ENCODE peak calls at places on chromosome 3, in four cellular contexts. P, E, G and I are unnamed samples.

GRCh38 chr3:40920041-40920440 is 279.3 kb upstream of the CTNNB1 start:
- ATAC-seq in P (no peak), G (no peak), E (no peak), I (no peak)

GRCh38 chr3:102114264-102114979 is 265.1 kb downstream of the NFKBIZ start:
- ATAC-seq in E (no peak), G (no peak), P (peak; percentile 25), I (peak; percentile 28)

GRCh38 chr3:109678600-109678999 is 341.3 kb upstream of the DPPA4 start:
- ATAC-seq in G (peak; percentile 95), E (no peak), P (no peak), I (no peak)

GRCh38 chr3:72487078-72487765 is 361.0 kb downstream of the SHQ1 start:
- ATAC-seq in P (peak; percentile 26), G (peak; percentile 63), E (peak; percentile 94), I (peak; percentile 79)

GRCh38 chr3:138861755-138862333 is 27.1 kb upstream of the PIK3CB start:
- ATAC-seq in P (no peak), G (no peak), E (peak; percentile 7), I (no peak)

GRCh38 chr3:183313331-183313730 is 60.3 kb downstream of the B3GNT5 start:
- ATAC-seq in G (no peak), P (no peak), E (no peak), I (no peak)

GRCh38 chr3:179318876-179319275 is 4.0 kb upstream of the ZNF639 start:
- ATAC-seq in P (no peak), G (no peak), E (no peak), I (no peak)

GRCh38 chr3:4750306-4751056 is 228.8 kb upstream of the BHLHE40 start:
- ATAC-seq in E (no peak), G (peak; percentile 61), P (peak; percentile 61), I (peak; percentile 32)

GRCh38 chr3:14371573-14372474 is 30.6 kb upstream of the SLC6A6 start:
- ATAC-seq in E (peak; percentile 94), G (peak; percentile 83), P (peak; percentile 69), I (peak; percentile 58)

GRCh38 chr3:170367797-170368196 is 10.3 kb downstream of the SKIL start:
- ATAC-seq in E (no peak), P (no peak), G (no peak), I (no peak)

GRCh38 chr3:66053009-66053782 is 14.5 kb upstream of the MAGI1 start:
- ATAC-seq in E (no peak), P (peak; percentile 85), G (peak; percentile 92), I (peak; percentile 43)
- H3K27ac ChIP-seq in E (no peak overlapping the region), P (peak overlapping the region; percentile 44), G (no peak overlapping the region), I (no peak overlapping the region)

GRCh38 chr3:188003188-188004171 is 150.5 kb upstream of the LPP start:
- ATAC-seq in G (peak; percentile 91), E (no peak), P (no peak), I (no peak)

GRCh38 chr3:188010478-188010877 is 143.5 kb upstream of the LPP start:
- ATAC-seq in P (no peak), G (no peak), E (no peak), I (no peak)

GRCh38 chr3:188008582-188009213 is 145.3 kb upstream of the LPP start:
- ATAC-seq in P (no peak), E (no peak), G (no peak), I (no peak)

GRCh38 chr3:188006726-188007393 is 147.1 kb upstream of the LPP start:
- ATAC-seq in G (no peak), P (peak; percentile 75), E (peak; percentile 62), I (no peak)

DNA sequence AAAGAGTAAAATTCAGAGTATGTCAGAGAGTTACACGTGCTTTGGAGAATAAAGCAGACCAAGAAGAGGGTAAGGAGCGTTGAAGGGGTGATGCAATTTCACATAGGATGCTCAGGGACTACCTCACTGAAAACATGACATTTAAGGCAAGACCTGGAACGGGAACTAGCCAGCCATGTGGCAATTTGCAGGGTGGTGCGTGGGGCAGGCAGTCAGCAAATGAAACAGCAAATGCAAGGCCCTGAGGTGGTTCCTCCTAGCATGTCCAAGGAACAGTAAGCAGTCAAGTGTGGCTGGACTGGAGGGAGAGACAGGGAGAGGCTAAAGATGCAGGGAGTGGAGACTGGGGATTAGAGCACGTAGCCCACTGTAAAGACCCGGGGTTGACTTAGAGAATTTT is 146.1 kb upstream of the LPP start:
- ATAC-seq in G (no peak), E (no peak), P (no peak), I (no peak)
- H3K27ac ChIP-seq in G (no peak overlapping the region), E (no peak overlapping the region), P (no peak overlapping the region), I (no peak overlapping the region)

GRCh38 chr3:193560870-193561269 is 6.2 kb upstream of the ATP13A4 start:
- ATAC-seq in E (no peak), G (no peak), P (no peak), I (no peak)
- H3K27ac ChIP-seq in E (no peak overlapping the region), G (no peak overlapping the region), P (no peak overlapping the region), I (no peak overlapping the region)

GRCh38 chr3:38459499-38460048 is 5.9 kb downstream of the ACVR2B start:
- ATAC-seq in G (peak; percentile 23), P (no peak), E (no peak), I (no peak)
- H3K27ac ChIP-seq in G (peak overlapping the region; percentile 78), P (peak overlapping the region; percentile 10), E (no peak overlapping the region), I (peak overlapping the region; percentile 63)

DNA sequence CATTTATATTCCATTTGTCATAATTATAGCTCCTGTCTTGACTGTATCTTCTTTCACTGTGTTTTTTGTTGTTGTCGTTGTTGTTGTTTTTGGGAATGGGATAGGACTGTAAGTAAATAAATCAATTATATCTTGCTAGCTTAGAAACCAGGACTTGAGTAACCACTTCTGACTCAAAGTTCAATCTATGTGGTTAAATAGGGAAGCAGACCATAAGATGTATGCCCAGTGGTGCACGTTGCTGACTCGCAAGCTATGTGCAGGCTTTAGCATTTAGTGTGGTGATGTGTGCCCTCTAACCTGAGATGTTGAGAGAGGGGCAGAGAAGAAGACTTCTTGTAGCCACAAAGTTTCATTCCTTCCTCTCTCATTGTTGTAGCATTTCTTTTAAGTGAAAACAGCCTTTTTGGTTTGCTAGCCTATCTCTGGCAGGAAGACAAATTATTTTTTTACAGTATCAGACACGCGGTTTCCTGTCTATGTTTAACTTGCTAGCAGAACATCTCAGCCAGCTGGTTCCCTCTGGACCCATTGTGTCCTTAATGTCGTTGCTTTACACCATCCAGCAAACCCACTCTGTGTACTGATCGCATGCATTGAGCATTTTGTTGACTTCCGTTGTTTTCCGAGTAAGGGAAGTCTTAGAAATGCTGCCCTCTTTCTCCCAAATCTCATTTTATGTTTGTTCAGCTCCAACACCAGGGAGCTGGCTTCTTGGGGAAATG is 52.1 kb downstream of the TGFBR2 start:
- ATAC-seq in G (peak; percentile 43), P (peak; percentile 71), E (no peak), I (no peak)
- H3K27ac ChIP-seq in G (no peak overlapping the region), P (peak overlapping the region; percentile 20), E (no peak overlapping the region), I (peak overlapping the region; percentile 66)

DNA sequence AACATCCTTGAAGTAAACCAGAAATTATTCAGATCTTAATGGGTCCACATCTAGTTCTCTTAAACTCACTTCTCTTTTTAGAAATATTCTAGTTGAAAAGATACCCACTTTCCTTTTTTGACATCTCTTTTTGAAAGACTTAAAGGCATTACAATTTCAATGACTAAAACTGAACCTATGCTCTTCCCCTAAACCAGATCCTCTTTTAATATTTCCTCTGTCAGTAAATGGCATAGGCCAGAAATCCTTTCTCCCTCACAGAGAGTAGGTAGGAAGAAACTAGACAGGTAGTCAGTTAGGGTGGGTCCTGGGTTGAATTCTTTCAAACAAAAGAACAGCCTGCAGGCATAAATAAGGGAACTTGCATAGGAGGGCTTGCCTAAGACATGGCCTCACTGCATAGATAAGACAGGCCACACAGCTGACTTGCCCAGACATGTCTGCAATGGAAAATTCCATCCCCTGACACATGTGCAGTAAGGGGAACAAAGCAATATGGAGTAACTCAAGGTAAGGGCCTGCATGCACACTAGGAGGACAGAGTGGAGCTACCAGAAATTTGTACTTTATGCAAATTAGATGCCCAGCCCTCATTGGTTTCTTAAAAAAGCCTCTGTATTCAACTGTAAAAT is 23.2 kb downstream of the PLSCR5 start:
- ATAC-seq in E (no peak), P (no peak), G (no peak), I (no peak)
- H3K27ac ChIP-seq in E (no peak overlapping the region), P (no peak overlapping the region), G (no peak overlapping the region), I (no peak overlapping the region)

DNA sequence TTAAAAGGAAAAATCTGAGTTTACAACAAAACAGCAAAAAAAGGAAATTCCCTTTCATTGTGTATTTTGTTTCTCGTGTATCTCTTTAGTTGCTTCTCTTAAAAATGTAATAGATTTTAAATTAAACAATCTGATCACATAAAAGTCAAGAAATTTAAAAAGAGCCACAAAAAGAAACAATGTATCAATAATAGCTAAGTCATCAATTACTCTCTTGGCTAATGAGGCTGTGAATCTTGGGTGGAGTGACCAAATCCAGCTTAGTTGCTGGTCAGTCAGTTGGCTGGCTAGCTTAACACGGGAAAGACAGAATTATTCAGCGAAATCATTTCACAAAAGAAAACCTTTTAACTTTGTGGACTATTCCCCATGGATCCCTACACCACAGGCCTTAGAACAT is 3.2 kb downstream of the SFMBT1 start:
- ATAC-seq in P (no peak), E (no peak), G (no peak), I (no peak)
- H3K27ac ChIP-seq in P (no peak overlapping the region), E (no peak overlapping the region), G (no peak overlapping the region), I (no peak overlapping the region)

DNA sequence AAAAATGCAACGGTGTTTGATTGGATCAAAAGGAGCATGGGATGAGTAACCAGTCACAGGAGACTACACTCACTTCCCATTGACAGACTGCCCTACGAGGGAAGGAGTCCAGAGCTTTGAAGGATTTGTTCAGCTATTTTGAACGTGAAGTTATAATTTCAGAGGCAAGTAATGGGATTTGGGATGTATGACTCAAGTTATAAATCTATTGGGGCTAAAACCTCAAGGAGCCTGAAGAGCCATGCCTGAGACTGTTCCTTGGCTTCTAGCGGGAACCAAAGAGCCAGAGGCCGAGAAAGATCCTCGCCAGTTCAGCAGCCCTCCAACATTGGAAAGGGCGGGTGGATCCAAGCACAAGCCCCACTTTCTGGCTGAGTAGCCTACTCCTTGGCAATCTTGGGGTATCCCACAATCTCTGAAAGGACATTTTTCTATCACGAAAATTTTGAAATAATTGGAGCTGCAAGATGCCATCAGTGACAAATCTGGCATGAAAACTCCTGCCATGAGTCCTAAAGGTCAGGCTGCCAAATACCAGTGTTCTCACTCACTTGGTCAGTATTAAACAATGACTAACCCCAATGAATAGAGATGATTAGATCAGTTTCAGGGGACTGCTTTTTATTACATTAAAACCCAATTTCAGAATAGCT is 48.6 kb upstream of the SLCO2A1 start:
- ATAC-seq in P (no peak), G (no peak), E (no peak), I (no peak)
- H3K27ac ChIP-seq in P (no peak overlapping the region), G (no peak overlapping the region), E (no peak overlapping the region), I (no peak overlapping the region)

GRCh38 chr3:53243785-53244184 is 12.0 kb downstream of the TKT start:
- ATAC-seq in E (no peak), P (no peak), G (no peak), I (no peak)

GRCh38 chr3:53240989-53241972 is 14.5 kb downstream of the TKT start:
- ATAC-seq in E (no peak), G (peak; percentile 35), P (no peak), I (no peak)

GRCh38 chr3:53243165-53243564 is 12.7 kb downstream of the TKT start:
- ATAC-seq in G (peak; percentile 51), P (peak; percentile 38), E (no peak), I (no peak)

GRCh38 chr3:53242642-53243041 is 13.2 kb downstream of the TKT start:
- ATAC-seq in P (no peak), E (no peak), G (no peak), I (peak; percentile 46)

GRCh38 chr3:53242155-53242554 is 13.7 kb downstream of the TKT start:
- ATAC-seq in P (peak; percentile 32), G (peak; percentile 50), E (no peak), I (no peak)
- H3K27ac ChIP-seq in P (peak overlapping the region; percentile 71), G (peak overlapping the region; percentile 3), E (no peak overlapping the region), I (peak overlapping the region; percentile 62)

GRCh38 chr3:112778298-112779008 is 68.2 kb downstream of the CD200R1L start:
- ATAC-seq in E (no peak), P (no peak), G (no peak), I (peak; percentile 44)
- H3K27ac ChIP-seq in E (no peak overlapping the region), P (no peak overlapping the region), G (no peak overlapping the region), I (no peak overlapping the region)